ENCODE peak calls at places on chromosomes 6 and 20, in eight cellular contexts. One of them, this sample, is unnamed.

GRCh38 chr6:45706319-45706718 is 309.3 kb downstream of the CLIC5 start:
- DNase-seq in AG04450: no peak
- DNase-seq in spleen: no peak
- DNase-seq in A549: no peak
- DNase-seq in GM23248: no peak
- DNase-seq in OCI-LY7: no peak
- DNase-seq in SJCRH30: no peak
- DNase-seq in Panc1: no peak
- DNase-seq in this sample: no peak

GRCh38 chr6:106290954-106291353 is 34.6 kb downstream of the ATG5 start:
- DNase-seq in AG04450: no peak
- DNase-seq in spleen: no peak
- DNase-seq in A549: peak; percentile 10
- DNase-seq in GM23248: no peak
- DNase-seq in OCI-LY7: no peak
- DNase-seq in SJCRH30: no peak
- DNase-seq in Panc1: no peak
- DNase-seq in this sample: no peak

GRCh38 chr6:47631248-47632196 is 66.9 kb upstream of the ADGRF4 start:
- DNase-seq in AG04450: no peak
- DNase-seq in spleen: no peak
- DNase-seq in A549: peak; percentile 50
- DNase-seq in GM23248: peak; percentile 54
- DNase-seq in OCI-LY7: peak; percentile 72
- DNase-seq in SJCRH30: peak; percentile 67
- DNase-seq in Panc1: no peak
- DNase-seq in this sample: no peak

GRCh38 chr6:135170849-135171248 is 10.3 kb upstream of the MYB start:
- DNase-seq in AG04450: no peak
- DNase-seq in spleen: no peak
- DNase-seq in A549: no peak
- DNase-seq in GM23248: peak; percentile 2
- DNase-seq in OCI-LY7: no peak
- DNase-seq in SJCRH30: no peak
- DNase-seq in Panc1: no peak
- DNase-seq in this sample: no peak

GRCh38 chr20:40961176-40961575 is 67.4 kb upstream of the TOP1 start:
- DNase-seq in AG04450: no peak
- DNase-seq in spleen: no peak
- DNase-seq in A549: no peak
- DNase-seq in GM23248: no peak
- DNase-seq in OCI-LY7: no peak
- DNase-seq in SJCRH30: no peak
- DNase-seq in Panc1: no peak
- DNase-seq in this sample: no peak

GRCh38 chr6:169371344-169372144 is 117.9 kb upstream of the THBS2 start:
- DNase-seq in AG04450: no peak
- DNase-seq in spleen: no peak
- DNase-seq in A549: peak; percentile 46
- DNase-seq in GM23248: peak; percentile 53
- DNase-seq in OCI-LY7: no peak
- DNase-seq in SJCRH30: peak; percentile 53
- DNase-seq in Panc1: peak; percentile 28
- DNase-seq in this sample: no peak

GRCh38 chr20:53253668-53254067 is 281.5 kb downstream of the TSHZ2 start:
- DNase-seq in AG04450: no peak
- DNase-seq in spleen: no peak
- DNase-seq in A549: no peak
- DNase-seq in GM23248: no peak
- DNase-seq in OCI-LY7: no peak
- DNase-seq in SJCRH30: no peak
- DNase-seq in Panc1: no peak
- DNase-seq in this sample: no peak

GRCh38 chr6:101454106-101454676 is 60.7 kb downstream of the GRIK2 start:
- DNase-seq in AG04450: no peak
- DNase-seq in spleen: no peak
- DNase-seq in A549: no peak
- DNase-seq in GM23248: no peak
- DNase-seq in OCI-LY7: no peak
- DNase-seq in SJCRH30: peak; percentile 46
- DNase-seq in Panc1: no peak
- DNase-seq in this sample: no peak

GRCh38 chr6:142796024-142796423 is 149.0 kb downstream of the HIVEP2 start:
- DNase-seq in AG04450: no peak
- DNase-seq in spleen: no peak
- DNase-seq in A549: no peak
- DNase-seq in GM23248: no peak
- DNase-seq in OCI-LY7: no peak
- DNase-seq in SJCRH30: no peak
- DNase-seq in Panc1: no peak
- DNase-seq in this sample: no peak

GRCh38 chr6:108578595-108579038 is 17.9 kb downstream of the FOXO3 start:
- DNase-seq in AG04450: no peak
- DNase-seq in spleen: no peak
- DNase-seq in A549: no peak
- DNase-seq in GM23248: peak; percentile 64
- DNase-seq in OCI-LY7: no peak
- DNase-seq in SJCRH30: no peak
- DNase-seq in Panc1: no peak
- DNase-seq in this sample: no peak

GRCh38 chr6:142474446-142475289 is 172.9 kb downstream of the ADGRG6 start:
- DNase-seq in AG04450: peak; percentile 44
- DNase-seq in spleen: no peak
- DNase-seq in A549: peak; percentile 65
- DNase-seq in GM23248: peak; percentile 65
- DNase-seq in OCI-LY7: peak; percentile 47
- DNase-seq in SJCRH30: peak; percentile 78
- DNase-seq in Panc1: peak; percentile 54
- DNase-seq in this sample: no peak

GRCh38 chr6:109351231-109352132 is 30.8 kb downstream of the CD164 start:
- DNase-seq in AG04450: no peak
- DNase-seq in spleen: no peak
- DNase-seq in A549: no peak
- DNase-seq in GM23248: peak; percentile 52
- DNase-seq in OCI-LY7: no peak
- DNase-seq in SJCRH30: no peak
- DNase-seq in Panc1: no peak
- DNase-seq in this sample: no peak

GRCh38 chr6:134458857-134459657 is 141.1 kb upstream of the SGK1 start:
- DNase-seq in AG04450: no peak
- DNase-seq in spleen: no peak
- DNase-seq in A549: no peak
- DNase-seq in GM23248: no peak
- DNase-seq in OCI-LY7: no peak
- DNase-seq in SJCRH30: no peak
- DNase-seq in Panc1: no peak
- DNase-seq in this sample: no peak

GRCh38 chr6:89117285-89118108 is at the start of gene SRSF12:
- DNase-seq in AG04450: no peak
- DNase-seq in spleen: peak; percentile 90
- DNase-seq in A549: peak; percentile 34
- DNase-seq in GM23248: peak; percentile 69
- DNase-seq in OCI-LY7: no peak
- DNase-seq in SJCRH30: peak; percentile 61
- DNase-seq in Panc1: no peak
- DNase-seq in this sample: peak; percentile 36

GRCh38 chr6:164039954-164040375 is 625.4 kb downstream of the QKI start:
- DNase-seq in AG04450: no peak
- DNase-seq in spleen: peak; percentile 81
- DNase-seq in A549: no peak
- DNase-seq in GM23248: no peak
- DNase-seq in OCI-LY7: no peak
- DNase-seq in SJCRH30: peak; percentile 71
- DNase-seq in Panc1: no peak
- DNase-seq in this sample: peak; percentile 82

GRCh38 chr6:76166297-76166696 is 93.8 kb upstream of the IMPG1 start:
- DNase-seq in AG04450: no peak
- DNase-seq in spleen: no peak
- DNase-seq in A549: no peak
- DNase-seq in GM23248: no peak
- DNase-seq in OCI-LY7: no peak
- DNase-seq in SJCRH30: peak; percentile 86
- DNase-seq in Panc1: no peak
- DNase-seq in this sample: no peak

GRCh38 chr6:146916435-146917015 is 287.7 kb upstream of the STXBP5 start:
- DNase-seq in AG04450: no peak
- DNase-seq in spleen: no peak
- DNase-seq in A549: no peak
- DNase-seq in GM23248: peak; percentile 15
- DNase-seq in OCI-LY7: no peak
- DNase-seq in SJCRH30: no peak
- DNase-seq in Panc1: no peak
- DNase-seq in this sample: no peak

GRCh38 chr6:32393660-32394420 is 13.1 kb downstream of the BTNL2 start:
- DNase-seq in AG04450: no peak
- DNase-seq in spleen: no peak
- DNase-seq in A549: no peak
- DNase-seq in GM23248: peak; percentile 10
- DNase-seq in OCI-LY7: no peak
- DNase-seq in SJCRH30: no peak
- DNase-seq in Panc1: no peak
- DNase-seq in this sample: no peak

GRCh38 chr6:107219851-107220250 is 104.5 kb upstream of the BEND3 start:
- DNase-seq in AG04450: no peak
- DNase-seq in spleen: no peak
- DNase-seq in A549: no peak
- DNase-seq in GM23248: no peak
- DNase-seq in OCI-LY7: no peak
- DNase-seq in SJCRH30: no peak
- DNase-seq in Panc1: no peak
- DNase-seq in this sample: no peak

GRCh38 chr6:31776563-31776960 is 566 bp downstream of the VWA7 start:
- DNase-seq in AG04450: no peak
- DNase-seq in spleen: no peak
- DNase-seq in A549: peak; percentile 24
- DNase-seq in GM23248: peak; percentile 26
- DNase-seq in OCI-LY7: no peak
- DNase-seq in SJCRH30: no peak
- DNase-seq in Panc1: no peak
- DNase-seq in this sample: no peak

GRCh38 chr20:33653900-33654596 is 8.1 kb upstream of the C20orf144 start:
- DNase-seq in AG04450: no peak
- DNase-seq in spleen: peak; percentile 31
- DNase-seq in A549: no peak
- DNase-seq in GM23248: no peak
- DNase-seq in OCI-LY7: no peak
- DNase-seq in SJCRH30: peak; percentile 24
- DNase-seq in Panc1: no peak
- DNase-seq in this sample: no peak

GRCh38 chr6:33132121-33132524 is 56.3 kb downstream of the HLA-DPB1 start:
- DNase-seq in AG04450: no peak
- DNase-seq in spleen: no peak
- DNase-seq in A549: no peak
- DNase-seq in GM23248: peak; percentile 61
- DNase-seq in OCI-LY7: no peak
- DNase-seq in SJCRH30: no peak
- DNase-seq in Panc1: no peak
- DNase-seq in this sample: no peak

GRCh38 chr6:146361367-146361924 is 182.2 kb upstream of the RAB32 start:
- DNase-seq in AG04450: no peak
- DNase-seq in spleen: no peak
- DNase-seq in A549: no peak
- DNase-seq in GM23248: peak; percentile 46
- DNase-seq in OCI-LY7: no peak
- DNase-seq in SJCRH30: peak; percentile 24
- DNase-seq in Panc1: no peak
- DNase-seq in this sample: no peak

GRCh38 chr6:1283486-1283885 is 28.4 kb upstream of the FOXQ1 start:
- DNase-seq in AG04450: no peak
- DNase-seq in spleen: no peak
- DNase-seq in A549: no peak
- DNase-seq in GM23248: no peak
- DNase-seq in OCI-LY7: no peak
- DNase-seq in SJCRH30: no peak
- DNase-seq in Panc1: no peak
- DNase-seq in this sample: no peak

GRCh38 chr6:117613920-117614535 is 11.7 kb upstream of the GOPC start:
- DNase-seq in AG04450: no peak
- DNase-seq in spleen: no peak
- DNase-seq in A549: no peak
- DNase-seq in GM23248: peak; percentile 65
- DNase-seq in OCI-LY7: no peak
- DNase-seq in SJCRH30: no peak
- DNase-seq in Panc1: no peak
- DNase-seq in this sample: no peak
- H3K27ac ChIP-seq in AG04450: no peak overlapping the region
- H3K27ac ChIP-seq in spleen: no peak overlapping the region
- H3K27ac ChIP-seq in A549: no peak overlapping the region
- H3K27ac ChIP-seq in GM23248: no peak overlapping the region
- H3K27ac ChIP-seq in OCI-LY7: no peak overlapping the region
- H3K27ac ChIP-seq in SJCRH30: no peak overlapping the region
- H3K27ac ChIP-seq in Panc1: no peak overlapping the region
- H3K27ac ChIP-seq in this sample: no peak overlapping the region

GRCh38 chr6:35926509-35927215 is 5.8 kb upstream of the SRPK1 start:
- DNase-seq in AG04450: no peak
- DNase-seq in spleen: no peak
- DNase-seq in A549: no peak
- DNase-seq in GM23248: no peak
- DNase-seq in OCI-LY7: no peak
- DNase-seq in SJCRH30: no peak
- DNase-seq in Panc1: no peak
- DNase-seq in this sample: no peak
- H3K27ac ChIP-seq in AG04450: no peak overlapping the region
- H3K27ac ChIP-seq in spleen: no peak overlapping the region
- H3K27ac ChIP-seq in A549: no peak overlapping the region
- H3K27ac ChIP-seq in GM23248: no peak overlapping the region
- H3K27ac ChIP-seq in OCI-LY7: no peak overlapping the region
- H3K27ac ChIP-seq in SJCRH30: no peak overlapping the region
- H3K27ac ChIP-seq in Panc1: no peak overlapping the region
- H3K27ac ChIP-seq in this sample: no peak overlapping the region

DNA sequence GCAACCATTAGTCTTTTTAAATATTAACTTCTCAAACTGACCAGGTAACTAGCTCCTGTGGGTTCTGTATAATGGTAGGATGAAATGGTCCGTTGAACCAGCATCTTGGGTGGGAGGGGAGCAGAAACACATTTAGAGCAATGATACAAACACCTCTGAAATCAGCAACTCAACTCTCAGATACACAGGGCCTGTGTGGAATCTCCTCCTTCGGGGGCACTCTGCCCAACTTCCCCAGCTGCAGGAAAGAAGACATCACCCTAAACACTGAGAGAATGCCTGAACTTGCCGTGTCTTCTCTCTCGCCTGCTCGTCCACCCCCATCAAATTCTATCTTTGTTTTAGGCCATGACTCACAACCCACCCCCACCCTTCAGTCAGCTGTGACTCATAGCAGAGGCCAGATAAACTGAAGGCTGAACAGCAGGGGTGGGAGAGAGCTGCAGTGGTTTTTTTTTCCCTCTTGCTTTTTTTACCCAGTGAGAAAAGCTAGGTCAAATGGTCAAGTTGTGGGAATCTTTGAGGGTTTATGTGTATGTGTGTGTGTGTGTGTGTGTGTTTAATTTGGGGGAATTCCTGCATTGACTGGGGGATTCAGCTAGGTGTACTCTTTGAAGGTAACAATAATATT is 593.4 kb upstream of the JAG1 start:
- DNase-seq in AG04450: peak; percentile 93
- DNase-seq in spleen: no peak
- DNase-seq in A549: peak; percentile 93
- DNase-seq in GM23248: peak; percentile 96
- DNase-seq in OCI-LY7: no peak
- DNase-seq in SJCRH30: peak; percentile 57
- DNase-seq in Panc1: peak; percentile 81
- DNase-seq in this sample: no peak
- H3K27ac ChIP-seq in AG04450: peak overlapping the region; percentile 77
- H3K27ac ChIP-seq in spleen: peak overlapping the region; percentile 28
- H3K27ac ChIP-seq in A549: peak overlapping the region; percentile 87
- H3K27ac ChIP-seq in GM23248: peak overlapping the region; percentile 41
- H3K27ac ChIP-seq in OCI-LY7: no peak overlapping the region
- H3K27ac ChIP-seq in SJCRH30: no peak overlapping the region
- H3K27ac ChIP-seq in Panc1: peak overlapping the region; percentile 71
- H3K27ac ChIP-seq in this sample: no peak overlapping the region

GRCh38 chr20:47223896-47224295 is 132.6 kb downstream of the ZMYND8 start:
- DNase-seq in AG04450: no peak
- DNase-seq in spleen: no peak
- DNase-seq in A549: no peak
- DNase-seq in GM23248: no peak
- DNase-seq in OCI-LY7: no peak
- DNase-seq in SJCRH30: no peak
- DNase-seq in Panc1: no peak
- DNase-seq in this sample: no peak
- H3K27ac ChIP-seq in AG04450: no peak overlapping the region
- H3K27ac ChIP-seq in spleen: peak overlapping the region; percentile 46
- H3K27ac ChIP-seq in A549: no peak overlapping the region
- H3K27ac ChIP-seq in GM23248: no peak overlapping the region
- H3K27ac ChIP-seq in OCI-LY7: no peak overlapping the region
- H3K27ac ChIP-seq in SJCRH30: no peak overlapping the region
- H3K27ac ChIP-seq in Panc1: no peak overlapping the region
- H3K27ac ChIP-seq in this sample: no peak overlapping the region